ENCODE peak calls at places on chromosomes 4 and X, in nine cellular contexts. One of them, this sample, is unnamed.

GRCh38 chr4:5979981-5980380 is 38.2 kb downstream of the C4orf50 start:
- DNase-seq in breast epithelium: no peak
- DNase-seq in heart left ventricle: no peak
- DNase-seq in brain microvascular endothelial cell: no peak
- DNase-seq in ovary: no peak
- DNase-seq in transverse colon: no peak
- DNase-seq in cardiac muscle cell: no peak
- DNase-seq in Panc1: no peak
- DNase-seq in Peyer's patch: no peak
- DNase-seq in this sample: no peak

GRCh38 chr4:99390060-99390459 is 37.5 kb upstream of the ADH1C start:
- DNase-seq in breast epithelium: no peak
- DNase-seq in heart left ventricle: no peak
- DNase-seq in brain microvascular endothelial cell: no peak
- DNase-seq in ovary: no peak
- DNase-seq in transverse colon: no peak
- DNase-seq in cardiac muscle cell: peak; percentile 57
- DNase-seq in Panc1: no peak
- DNase-seq in Peyer's patch: no peak
- DNase-seq in this sample: no peak

GRCh38 chr4:11805837-11806236 is 377.1 kb upstream of the HS3ST1 start:
- DNase-seq in breast epithelium: no peak
- DNase-seq in heart left ventricle: no peak
- DNase-seq in brain microvascular endothelial cell: peak; percentile 3
- DNase-seq in ovary: no peak
- DNase-seq in transverse colon: no peak
- DNase-seq in cardiac muscle cell: peak; percentile 88
- DNase-seq in Panc1: peak; percentile 1
- DNase-seq in Peyer's patch: no peak
- DNase-seq in this sample: no peak

GRCh38 chr4:56723201-56723605 is 42.1 kb upstream of the HOPX start:
- DNase-seq in breast epithelium: no peak
- DNase-seq in heart left ventricle: no peak
- DNase-seq in brain microvascular endothelial cell: no peak
- DNase-seq in ovary: no peak
- DNase-seq in transverse colon: no peak
- DNase-seq in cardiac muscle cell: no peak
- DNase-seq in Panc1: no peak
- DNase-seq in Peyer's patch: no peak
- DNase-seq in this sample: no peak

GRCh38 chrX:24231169-24231568 is 81.6 kb downstream of the ZFX start:
- DNase-seq in breast epithelium: no peak
- DNase-seq in heart left ventricle: no peak
- DNase-seq in brain microvascular endothelial cell: peak; percentile 94
- DNase-seq in ovary: peak; percentile 14
- DNase-seq in transverse colon: no peak
- DNase-seq in cardiac muscle cell: peak; percentile 69
- DNase-seq in Panc1: no peak
- DNase-seq in Peyer's patch: no peak
- DNase-seq in this sample: peak; percentile 19

GRCh38 chr4:25351777-25352421 is 25.2 kb upstream of the ANAPC4 start:
- DNase-seq in breast epithelium: no peak
- DNase-seq in heart left ventricle: no peak
- DNase-seq in brain microvascular endothelial cell: peak; percentile 54
- DNase-seq in ovary: no peak
- DNase-seq in transverse colon: no peak
- DNase-seq in cardiac muscle cell: peak; percentile 45
- DNase-seq in Panc1: no peak
- DNase-seq in Peyer's patch: no peak
- DNase-seq in this sample: no peak

GRCh38 chrX:70592091-70592490 is 147.5 kb downstream of the DLG3 start:
- DNase-seq in breast epithelium: no peak
- DNase-seq in heart left ventricle: no peak
- DNase-seq in brain microvascular endothelial cell: peak; percentile 37
- DNase-seq in ovary: no peak
- DNase-seq in transverse colon: no peak
- DNase-seq in cardiac muscle cell: peak; percentile 64
- DNase-seq in Panc1: peak; percentile 2
- DNase-seq in Peyer's patch: no peak
- DNase-seq in this sample: no peak

GRCh38 chr4:123628288-123628687 is 231.7 kb downstream of the SPRY1 start:
- DNase-seq in breast epithelium: no peak
- DNase-seq in heart left ventricle: no peak
- DNase-seq in brain microvascular endothelial cell: no peak
- DNase-seq in ovary: no peak
- DNase-seq in transverse colon: no peak
- DNase-seq in cardiac muscle cell: no peak
- DNase-seq in Panc1: no peak
- DNase-seq in Peyer's patch: no peak
- DNase-seq in this sample: no peak

GRCh38 chr4:22688236-22688635 is 4.5 kb upstream of the GBA3 start:
- DNase-seq in breast epithelium: no peak
- DNase-seq in heart left ventricle: no peak
- DNase-seq in brain microvascular endothelial cell: peak; percentile 38
- DNase-seq in ovary: no peak
- DNase-seq in transverse colon: no peak
- DNase-seq in cardiac muscle cell: peak; percentile 29
- DNase-seq in Panc1: no peak
- DNase-seq in Peyer's patch: no peak
- DNase-seq in this sample: no peak

GRCh38 chr4:45442466-45442865 is 681.4 kb downstream of the GABRG1 start:
- DNase-seq in breast epithelium: no peak
- DNase-seq in heart left ventricle: no peak
- DNase-seq in brain microvascular endothelial cell: no peak
- DNase-seq in ovary: no peak
- DNase-seq in transverse colon: no peak
- DNase-seq in cardiac muscle cell: peak; percentile 33
- DNase-seq in Panc1: no peak
- DNase-seq in Peyer's patch: no peak
- DNase-seq in this sample: no peak

GRCh38 chr4:80913381-80913780 is 117.1 kb upstream of the BMP3 start:
- DNase-seq in breast epithelium: no peak
- DNase-seq in heart left ventricle: no peak
- DNase-seq in brain microvascular endothelial cell: no peak
- DNase-seq in ovary: no peak
- DNase-seq in transverse colon: no peak
- DNase-seq in cardiac muscle cell: peak; percentile 47
- DNase-seq in Panc1: no peak
- DNase-seq in Peyer's patch: no peak
- DNase-seq in this sample: no peak

GRCh38 chr4:14025093-14025492 is 397.6 kb upstream of the BOD1L1 start:
- DNase-seq in breast epithelium: no peak
- DNase-seq in heart left ventricle: no peak
- DNase-seq in brain microvascular endothelial cell: no peak
- DNase-seq in ovary: no peak
- DNase-seq in transverse colon: no peak
- DNase-seq in cardiac muscle cell: peak; percentile 24
- DNase-seq in Panc1: no peak
- DNase-seq in Peyer's patch: no peak
- DNase-seq in this sample: no peak

GRCh38 chrX:68939868-68940267 is 111.0 kb downstream of the EFNB1 start:
- DNase-seq in breast epithelium: no peak
- DNase-seq in heart left ventricle: no peak
- DNase-seq in brain microvascular endothelial cell: no peak
- DNase-seq in ovary: no peak
- DNase-seq in transverse colon: peak; percentile 1
- DNase-seq in cardiac muscle cell: no peak
- DNase-seq in Panc1: no peak
- DNase-seq in Peyer's patch: no peak
- DNase-seq in this sample: no peak

GRCh38 chrX:12947545-12948235 is 27.2 kb upstream of the TMSB4X start:
- DNase-seq in breast epithelium: no peak
- DNase-seq in heart left ventricle: no peak
- DNase-seq in brain microvascular endothelial cell: no peak
- DNase-seq in ovary: no peak
- DNase-seq in transverse colon: no peak
- DNase-seq in cardiac muscle cell: no peak
- DNase-seq in Panc1: no peak
- DNase-seq in Peyer's patch: no peak
- DNase-seq in this sample: no peak

GRCh38 chrX:153816821-153817220 is 13.5 kb downstream of the PDZD4 start:
- DNase-seq in breast epithelium: no peak
- DNase-seq in heart left ventricle: no peak
- DNase-seq in brain microvascular endothelial cell: no peak
- DNase-seq in ovary: no peak
- DNase-seq in transverse colon: no peak
- DNase-seq in cardiac muscle cell: peak; percentile 6
- DNase-seq in Panc1: no peak
- DNase-seq in Peyer's patch: no peak
- DNase-seq in this sample: no peak

GRCh38 chr4:152187693-152188092 is 348.2 kb downstream of the FBXW7 start:
- DNase-seq in breast epithelium: no peak
- DNase-seq in heart left ventricle: no peak
- DNase-seq in brain microvascular endothelial cell: no peak
- DNase-seq in ovary: no peak
- DNase-seq in transverse colon: no peak
- DNase-seq in cardiac muscle cell: no peak
- DNase-seq in Panc1: no peak
- DNase-seq in Peyer's patch: no peak
- DNase-seq in this sample: no peak

GRCh38 chr4:147640331-147640730 is 23.1 kb downstream of the TMEM184C start:
- DNase-seq in breast epithelium: no peak
- DNase-seq in heart left ventricle: no peak
- DNase-seq in brain microvascular endothelial cell: no peak
- DNase-seq in ovary: no peak
- DNase-seq in transverse colon: no peak
- DNase-seq in cardiac muscle cell: no peak
- DNase-seq in Panc1: no peak
- DNase-seq in Peyer's patch: no peak
- DNase-seq in this sample: no peak

GRCh38 chr4:147635348-147635747 is 18.2 kb downstream of the TMEM184C start:
- DNase-seq in breast epithelium: no peak
- DNase-seq in heart left ventricle: no peak
- DNase-seq in brain microvascular endothelial cell: no peak
- DNase-seq in ovary: no peak
- DNase-seq in transverse colon: no peak
- DNase-seq in cardiac muscle cell: no peak
- DNase-seq in Panc1: no peak
- DNase-seq in Peyer's patch: no peak
- DNase-seq in this sample: no peak

GRCh38 chr4:147638942-147639341 is 21.7 kb downstream of the TMEM184C start:
- DNase-seq in breast epithelium: no peak
- DNase-seq in heart left ventricle: no peak
- DNase-seq in brain microvascular endothelial cell: no peak
- DNase-seq in ovary: no peak
- DNase-seq in transverse colon: no peak
- DNase-seq in cardiac muscle cell: peak; percentile 17
- DNase-seq in Panc1: no peak
- DNase-seq in Peyer's patch: no peak
- DNase-seq in this sample: no peak

GRCh38 chr4:147639388-147639787 is 22.2 kb downstream of the TMEM184C start:
- DNase-seq in breast epithelium: no peak
- DNase-seq in heart left ventricle: no peak
- DNase-seq in brain microvascular endothelial cell: no peak
- DNase-seq in ovary: no peak
- DNase-seq in transverse colon: no peak
- DNase-seq in cardiac muscle cell: no peak
- DNase-seq in Panc1: no peak
- DNase-seq in Peyer's patch: no peak
- DNase-seq in this sample: no peak

DNA sequence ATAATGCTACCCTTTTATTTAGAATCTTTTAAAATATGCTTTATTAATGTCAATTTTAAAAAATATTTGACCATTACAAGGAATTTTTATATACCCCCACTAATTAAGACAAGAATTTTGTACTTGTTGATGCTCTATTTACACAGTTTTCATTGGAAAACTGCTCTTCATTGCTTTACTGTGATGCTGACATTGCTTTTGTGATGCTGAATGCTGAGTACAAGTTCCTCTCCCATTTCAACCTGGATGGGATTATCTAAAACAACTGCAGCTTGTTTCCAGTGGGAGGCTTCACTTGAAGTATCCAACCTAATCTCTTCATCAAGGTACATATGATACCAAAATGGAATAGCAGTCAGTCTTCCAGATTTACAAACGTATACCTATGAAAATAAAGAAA is 21.2 kb downstream of the TMEM184C start:
- DNase-seq in breast epithelium: no peak
- DNase-seq in heart left ventricle: no peak
- DNase-seq in brain microvascular endothelial cell: no peak
- DNase-seq in ovary: no peak
- DNase-seq in transverse colon: no peak
- DNase-seq in cardiac muscle cell: no peak
- DNase-seq in Panc1: no peak
- DNase-seq in Peyer's patch: no peak
- DNase-seq in this sample: no peak
- H3K36me3 ChIP-seq in breast epithelium: peaks cover 6% of the 10 kb centered on the region
- H3K36me3 ChIP-seq in heart left ventricle: peaks cover 77% of the 10 kb centered on the region
- H3K36me3 ChIP-seq in brain microvascular endothelial cell: peaks cover 27% of the 10 kb centered on the region
- H3K36me3 ChIP-seq in ovary: no peaks in the 10 kb centered on the region
- H3K36me3 ChIP-seq in transverse colon: no peaks in the 10 kb centered on the region
- H3K36me3 ChIP-seq in cardiac muscle cell: peaks cover 39% of the 10 kb centered on the region
- H3K36me3 ChIP-seq in Panc1: peaks cover 5% of the 10 kb centered on the region
- H3K36me3 ChIP-seq in Peyer's patch: no peaks in the 10 kb centered on the region
- H3K36me3 ChIP-seq in this sample: peaks cover 13% of the 10 kb centered on the region

GRCh38 chrX:26651755-26652154 is 435.8 kb downstream of the MAGEB5 start:
- DNase-seq in breast epithelium: no peak
- DNase-seq in heart left ventricle: no peak
- DNase-seq in brain microvascular endothelial cell: no peak
- DNase-seq in ovary: no peak
- DNase-seq in transverse colon: no peak
- DNase-seq in cardiac muscle cell: no peak
- DNase-seq in Panc1: no peak
- DNase-seq in Peyer's patch: no peak
- DNase-seq in this sample: no peak
- TF ChIP-seq CTCF in breast epithelium: no peak
- TF ChIP-seq CTCF in heart left ventricle: no peak
- TF ChIP-seq CTCF in brain microvascular endothelial cell: peak; percentile 38
- TF ChIP-seq CTCF in ovary: no peak
- TF ChIP-seq CTCF in transverse colon: no peak
- TF ChIP-seq CTCF in cardiac muscle cell: no peak
- TF ChIP-seq CTCF in Panc1: peak; percentile 37
- TF ChIP-seq CTCF in Peyer's patch: no peak
- TF ChIP-seq CTCF in this sample: no peak

DNA sequence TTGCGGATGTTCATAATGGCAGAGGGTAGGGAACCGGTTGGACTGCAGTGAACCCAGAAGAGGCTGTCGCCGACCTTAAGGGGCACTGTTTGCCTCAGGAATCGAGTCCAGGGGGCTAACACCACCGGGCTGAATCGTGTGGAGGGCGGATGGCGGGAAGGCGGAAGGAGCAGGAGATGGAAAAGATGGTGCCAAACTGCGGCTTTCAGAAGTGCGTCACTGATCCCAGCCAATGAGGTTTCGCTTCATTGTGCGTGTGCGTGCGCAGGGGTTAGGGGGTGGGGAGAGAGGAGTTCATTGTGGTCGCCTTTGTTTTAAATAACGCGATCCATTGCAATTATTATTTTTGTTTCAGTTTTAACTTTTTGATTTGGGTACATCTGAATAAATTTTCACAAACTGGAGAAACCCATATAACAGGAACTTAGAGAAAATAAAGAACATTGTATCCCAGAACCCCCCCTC is at the start of gene NAA11:
- DNase-seq in breast epithelium: no peak
- DNase-seq in heart left ventricle: no peak
- DNase-seq in brain microvascular endothelial cell: no peak
- DNase-seq in ovary: no peak
- DNase-seq in transverse colon: no peak
- DNase-seq in cardiac muscle cell: no peak
- DNase-seq in Panc1: no peak
- DNase-seq in Peyer's patch: no peak
- DNase-seq in this sample: no peak
- H3K36me3 ChIP-seq in breast epithelium: no peaks in the 10 kb centered on the region
- H3K36me3 ChIP-seq in heart left ventricle: no peaks in the 10 kb centered on the region
- H3K36me3 ChIP-seq in brain microvascular endothelial cell: no peaks in the 10 kb centered on the region
- H3K36me3 ChIP-seq in ovary: no peaks in the 10 kb centered on the region
- H3K36me3 ChIP-seq in transverse colon: no peaks in the 10 kb centered on the region
- H3K36me3 ChIP-seq in cardiac muscle cell: no peaks in the 10 kb centered on the region
- H3K36me3 ChIP-seq in Panc1: no peaks in the 10 kb centered on the region
- H3K36me3 ChIP-seq in Peyer's patch: no peaks in the 10 kb centered on the region
- H3K36me3 ChIP-seq in this sample: no peaks in the 10 kb centered on the region

GRCh38 chr4:159487284-159487747 is 384.4 kb downstream of the RAPGEF2 start:
- DNase-seq in breast epithelium: peak; percentile 30
- DNase-seq in heart left ventricle: peak; percentile 31
- DNase-seq in brain microvascular endothelial cell: peak; percentile 77
- DNase-seq in ovary: no peak
- DNase-seq in transverse colon: peak; percentile 20
- DNase-seq in cardiac muscle cell: peak; percentile 89
- DNase-seq in Panc1: peak; percentile 18
- DNase-seq in Peyer's patch: no peak
- DNase-seq in this sample: peak; percentile 57
- TF ChIP-seq CTCF in breast epithelium: peak; percentile 74
- TF ChIP-seq CTCF in heart left ventricle: peak; percentile 80
- TF ChIP-seq CTCF in brain microvascular endothelial cell: peak; percentile 80
- TF ChIP-seq CTCF in ovary: no peak
- TF ChIP-seq CTCF in transverse colon: peak; percentile 70
- TF ChIP-seq CTCF in cardiac muscle cell: peak; percentile 82
- TF ChIP-seq CTCF in Panc1: peak; percentile 78
- TF ChIP-seq CTCF in Peyer's patch: no peak
- TF ChIP-seq CTCF in this sample: peak; percentile 61